ENCODE peak calls at places on chromosome 21, in six cellular contexts. One of them, this sample, is unnamed.
A peak's percentile ranks its signal among the peaks of the same experiment; 100 is the strongest.

GRCh38 chr21:26964379-26964778 is 2.5 kb downstream of the ADAMTS5 start:
- DNase-seq in psoas muscle: peak; percentile 85
- DNase-seq in LoVo: no peak
- DNase-seq in activated CD4-positive, alpha-beta T cell treated with anti-CD3 and anti-CD28 coated beads, Interleukin-2, amount 50 U/mL, for 1 hour: no peak
- DNase-seq in RWPE1: no peak
- DNase-seq in foreskin fibroblast: peak; percentile 64
- DNase-seq in this sample: peak; percentile 70

GRCh38 chr21:46151261-46151988 is 4.0 kb downstream of the FTCD start:
- DNase-seq in foreskin fibroblast: no peak
- DNase-seq in activated CD4-positive, alpha-beta T cell treated with anti-CD3 and anti-CD28 coated beads, Interleukin-2, amount 50 U/mL, for 1 hour: no peak
- DNase-seq in RWPE1: no peak
- DNase-seq in LoVo: no peak
- DNase-seq in psoas muscle: peak; percentile 58
- DNase-seq in this sample: no peak

GRCh38 chr21:44337941-44338895 is 972 bp downstream of the CFAP410 start:
- DNase-seq in foreskin fibroblast: peak; percentile 32
- DNase-seq in activated CD4-positive, alpha-beta T cell treated with anti-CD3 and anti-CD28 coated beads, Interleukin-2, amount 50 U/mL, for 1 hour: no peak
- DNase-seq in psoas muscle: peak; percentile 84
- DNase-seq in RWPE1: peak; percentile 20
- DNase-seq in LoVo: peak; percentile 62
- DNase-seq in this sample: peak; percentile 31

GRCh38 chr21:34878940-34879339 is 170.2 kb downstream of the RUNX1 start:
- DNase-seq in activated CD4-positive, alpha-beta T cell treated with anti-CD3 and anti-CD28 coated beads, Interleukin-2, amount 50 U/mL, for 1 hour: no peak
- DNase-seq in LoVo: no peak
- DNase-seq in foreskin fibroblast: no peak
- DNase-seq in psoas muscle: no peak
- DNase-seq in RWPE1: no peak
- DNase-seq in this sample: no peak

GRCh38 chr21:46597896-46598343 is 7.0 kb downstream of the S100B start:
- DNase-seq in LoVo: no peak
- DNase-seq in foreskin fibroblast: no peak
- DNase-seq in RWPE1: no peak
- DNase-seq in psoas muscle: no peak
- DNase-seq in activated CD4-positive, alpha-beta T cell treated with anti-CD3 and anti-CD28 coated beads, Interleukin-2, amount 50 U/mL, for 1 hour: no peak
- DNase-seq in this sample: no peak

GRCh38 chr21:39489380-39489924 is 37.7 kb downstream of the SH3BGR start:
- DNase-seq in foreskin fibroblast: no peak
- DNase-seq in activated CD4-positive, alpha-beta T cell treated with anti-CD3 and anti-CD28 coated beads, Interleukin-2, amount 50 U/mL, for 1 hour: no peak
- DNase-seq in RWPE1: no peak
- DNase-seq in psoas muscle: no peak
- DNase-seq in LoVo: no peak
- DNase-seq in this sample: no peak

GRCh38 chr21:43600642-43601397 is 58.5 kb downstream of the HSF2BP start:
- DNase-seq in RWPE1: peak; percentile 80
- DNase-seq in LoVo: peak; percentile 47
- DNase-seq in activated CD4-positive, alpha-beta T cell treated with anti-CD3 and anti-CD28 coated beads, Interleukin-2, amount 50 U/mL, for 1 hour: no peak
- DNase-seq in foreskin fibroblast: peak; percentile 68
- DNase-seq in psoas muscle: no peak
- DNase-seq in this sample: peak; percentile 94

GRCh38 chr21:37862536-37862935 is 53.7 kb downstream of the KCNJ6 start:
- DNase-seq in LoVo: peak; percentile 4
- DNase-seq in activated CD4-positive, alpha-beta T cell treated with anti-CD3 and anti-CD28 coated beads, Interleukin-2, amount 50 U/mL, for 1 hour: no peak
- DNase-seq in foreskin fibroblast: no peak
- DNase-seq in psoas muscle: no peak
- DNase-seq in RWPE1: peak; percentile 35
- DNase-seq in this sample: no peak

GRCh38 chr21:36762636-36763035 is 63.7 kb downstream of the SIM2 start:
- DNase-seq in RWPE1: no peak
- DNase-seq in LoVo: no peak
- DNase-seq in psoas muscle: no peak
- DNase-seq in activated CD4-positive, alpha-beta T cell treated with anti-CD3 and anti-CD28 coated beads, Interleukin-2, amount 50 U/mL, for 1 hour: no peak
- DNase-seq in foreskin fibroblast: no peak
- DNase-seq in this sample: no peak

GRCh38 chr21:33424214-33424613 is 21.0 kb downstream of the IFNGR2 start:
- DNase-seq in activated CD4-positive, alpha-beta T cell treated with anti-CD3 and anti-CD28 coated beads, Interleukin-2, amount 50 U/mL, for 1 hour: no peak
- DNase-seq in foreskin fibroblast: no peak
- DNase-seq in RWPE1: no peak
- DNase-seq in LoVo: no peak
- DNase-seq in psoas muscle: no peak
- DNase-seq in this sample: no peak

GRCh38 chr21:34280389-34280795 is 83.4 kb upstream of the KCNE2 start:
- DNase-seq in activated CD4-positive, alpha-beta T cell treated with anti-CD3 and anti-CD28 coated beads, Interleukin-2, amount 50 U/mL, for 1 hour: no peak
- DNase-seq in psoas muscle: peak; percentile 73
- DNase-seq in RWPE1: peak; percentile 10
- DNase-seq in LoVo: no peak
- DNase-seq in foreskin fibroblast: no peak
- DNase-seq in this sample: no peak

GRCh38 chr21:39314155-39315027 is 959 bp upstream of the BRWD1 start:
- DNase-seq in RWPE1: peak; percentile 27
- DNase-seq in activated CD4-positive, alpha-beta T cell treated with anti-CD3 and anti-CD28 coated beads, Interleukin-2, amount 50 U/mL, for 1 hour: peak; percentile 35
- DNase-seq in LoVo: peak; percentile 39
- DNase-seq in psoas muscle: peak; percentile 66
- DNase-seq in foreskin fibroblast: peak; percentile 71
- DNase-seq in this sample: peak; percentile 61

GRCh38 chr21:36881223-36881622 is 85.2 kb downstream of the HLCS start:
- DNase-seq in LoVo: no peak
- DNase-seq in RWPE1: no peak
- DNase-seq in psoas muscle: no peak
- DNase-seq in activated CD4-positive, alpha-beta T cell treated with anti-CD3 and anti-CD28 coated beads, Interleukin-2, amount 50 U/mL, for 1 hour: no peak
- DNase-seq in foreskin fibroblast: no peak
- DNase-seq in this sample: no peak

GRCh38 chr21:15018382-15018781 is 46.4 kb downstream of the NRIP1 start:
- DNase-seq in foreskin fibroblast: no peak
- DNase-seq in LoVo: no peak
- DNase-seq in activated CD4-positive, alpha-beta T cell treated with anti-CD3 and anti-CD28 coated beads, Interleukin-2, amount 50 U/mL, for 1 hour: no peak
- DNase-seq in RWPE1: no peak
- DNase-seq in psoas muscle: no peak
- DNase-seq in this sample: no peak

GRCh38 chr21:27379381-27379780 is 412.5 kb upstream of the ADAMTS5 start:
- DNase-seq in RWPE1: no peak
- DNase-seq in LoVo: no peak
- DNase-seq in foreskin fibroblast: no peak
- DNase-seq in activated CD4-positive, alpha-beta T cell treated with anti-CD3 and anti-CD28 coated beads, Interleukin-2, amount 50 U/mL, for 1 hour: no peak
- DNase-seq in psoas muscle: no peak
- DNase-seq in this sample: no peak

This sample was measured in NCI-H226.